ENCODE peak calls at places on chromosomes 4 and X, in ten cellular contexts. J is tibial artery; H is naive thymus-derived CD4-positive, alpha-beta T cell; M is adipocyte; I is lower lobe of right lung; S is left lung; Q is CD8-positive, alpha-beta T cell; N is suprapubic skin; G is effector memory CD4-positive, alpha-beta T cell; P is cardiac muscle cell. B is an unnamed sample.

GRCh38 chrX:11619426-11619825 is 46.3 kb downstream of the ARHGAP6 start:
- DNase-seq in Q (no peak), N (no peak), I (no peak), M (peak; percentile 40), G (no peak), P (no peak), H (no peak), S (no peak), J (no peak), B (no peak)

GRCh38 chr4:125123710-125124109 is 191.0 kb upstream of the FAT4 start:
- DNase-seq in Q (no peak), N (no peak), G (no peak), S (no peak), P (no peak), H (no peak), M (peak; percentile 81), I (no peak), J (no peak), B (no peak)

GRCh38 chr4:183101956-183102480 is 3.0 kb downstream of the WWC2 start:
- DNase-seq in G (no peak), I (no peak), P (no peak), M (no peak), Q (no peak), H (no peak), J (no peak), N (no peak), S (no peak), B (no peak)

GRCh38 chr4:143481361-143481760 is 32.1 kb upstream of the SMARCA5 start:
- DNase-seq in Q (no peak), J (no peak), M (no peak), S (no peak), H (no peak), N (no peak), P (no peak), I (no peak), G (no peak), B (no peak)

GRCh38 chr4:82561745-82562552 is at the start of gene TMEM150C:
- DNase-seq in I (no peak), S (no peak), J (no peak), G (no peak), P (peak; percentile 78), N (peak; percentile 59), M (peak; percentile 40), Q (no peak), H (no peak), B (peak; percentile 64)

GRCh38 chr4:79585330-79585729 is 177.3 kb upstream of the GK2 start:
- DNase-seq in N (no peak), Q (no peak), H (no peak), G (no peak), S (no peak), I (no peak), J (no peak), P (peak; percentile 7), M (no peak), B (no peak)

GRCh38 chrX:19133784-19134183 is 11.5 kb upstream of the ADGRG2 start:
- DNase-seq in I (no peak), H (no peak), M (no peak), Q (no peak), P (no peak), N (no peak), J (no peak), G (no peak), S (no peak), B (no peak)

GRCh38 chr4:105894570-105895323 is 524 bp upstream of the NPNT start:
- DNase-seq in M (peak; percentile 32), H (no peak), I (peak; percentile 74), J (no peak), G (no peak), Q (no peak), N (no peak), P (no peak), S (peak; percentile 68), B (no peak)

GRCh38 chrX:120647127-120647526 is 17.3 kb upstream of the C1GALT1C1 start:
- DNase-seq in G (no peak), J (no peak), H (no peak), Q (no peak), I (no peak), P (no peak), M (no peak), N (no peak), S (no peak), B (no peak)

DNA sequence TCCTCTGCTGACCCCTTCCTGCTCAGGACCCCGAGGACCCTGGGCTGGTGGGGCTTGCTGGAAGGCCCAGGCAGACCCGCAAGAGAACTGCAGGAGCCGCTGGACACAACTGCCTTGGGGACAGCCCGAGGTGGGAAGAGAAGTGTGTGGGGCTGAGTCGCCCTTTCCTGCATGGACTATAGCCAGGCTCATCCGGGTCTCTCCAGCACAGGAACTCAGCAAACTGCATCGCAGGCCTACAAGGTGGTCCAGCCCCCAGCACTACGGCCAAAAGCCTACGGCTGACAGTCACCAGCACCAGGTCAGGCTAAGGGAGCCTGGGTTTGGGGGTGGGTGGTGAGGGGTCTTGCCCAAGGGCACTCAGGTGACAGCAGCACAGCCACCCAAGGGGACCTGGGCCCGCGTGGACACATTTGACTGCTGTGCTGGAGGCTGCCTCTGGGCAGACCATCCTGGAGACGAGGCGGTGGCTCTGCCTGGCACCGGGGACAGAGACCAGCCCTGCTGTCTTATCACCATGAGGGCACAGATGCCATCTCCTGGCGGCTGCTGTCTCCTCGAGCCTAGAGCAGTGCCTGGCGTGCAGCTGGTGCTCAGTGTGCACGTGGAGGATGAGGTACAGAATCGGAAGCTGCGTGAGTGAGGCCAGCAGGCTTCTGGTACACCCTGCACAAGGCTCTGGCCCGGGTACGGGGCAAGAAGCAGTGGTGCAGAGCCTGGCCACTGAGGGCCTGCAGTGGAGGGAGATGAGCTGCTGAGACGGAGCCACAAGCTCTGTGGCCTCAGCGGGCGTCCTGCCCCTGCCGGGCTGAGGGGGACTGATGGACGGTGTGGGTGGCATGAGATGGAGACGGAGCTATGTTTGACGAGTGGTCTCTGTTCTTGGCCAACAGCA is 15.1 kb downstream of the LRPAP1 start:
- DNase-seq in G (no peak), M (no peak), S (peak; percentile 24), H (no peak), N (peak; percentile 50), I (peak; percentile 35), Q (no peak), P (no peak), J (no peak), B (peak; percentile 36)
- H3K36me3 ChIP-seq in G (peaks cover 94% of the 10 kb centered on the region), M (peaks cover 82% of the 10 kb centered on the region), S (peaks cover 3% of the 10 kb centered on the region), H (no peaks in the 10 kb centered on the region), N (peaks cover 100% of the 10 kb centered on the region), I (peaks cover 100% of the 10 kb centered on the region), Q (peaks cover 46% of the 10 kb centered on the region), P (peaks cover 46% of the 10 kb centered on the region), J (peaks cover 99% of the 10 kb centered on the region), B (peaks cover 6% of the 10 kb centered on the region)

DNA sequence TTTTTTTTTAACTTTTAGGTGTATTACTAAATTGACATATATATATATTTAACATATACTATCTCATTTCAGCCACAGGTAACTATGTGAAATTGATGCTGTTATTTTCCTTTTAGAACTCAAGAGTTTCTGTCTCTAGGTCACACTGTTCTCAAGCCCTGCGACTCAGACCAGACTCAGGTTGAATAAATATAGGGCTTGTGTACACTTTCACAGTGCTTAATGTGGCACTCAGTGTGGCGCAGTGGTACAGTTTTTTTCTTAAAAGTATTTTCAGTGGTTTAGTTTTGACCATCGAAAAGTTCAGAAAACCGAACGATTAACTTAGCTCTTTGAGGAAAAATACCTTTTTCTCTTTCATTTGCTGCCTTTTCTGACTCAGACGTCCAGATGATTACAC is 24.7 kb downstream of the PACRGL start:
- DNase-seq in S (no peak), M (no peak), H (no peak), N (no peak), G (no peak), J (no peak), I (no peak), P (no peak), Q (no peak), B (no peak)
- H3K36me3 ChIP-seq in S (no peaks in the 10 kb centered on the region), M (peaks cover 81% of the 10 kb centered on the region), H (no peaks in the 10 kb centered on the region), N (peaks cover 93% of the 10 kb centered on the region), G (peaks cover 34% of the 10 kb centered on the region), J (peaks cover 91% of the 10 kb centered on the region), I (peaks cover 85% of the 10 kb centered on the region), P (peaks cover 24% of the 10 kb centered on the region), Q (peaks cover 4% of the 10 kb centered on the region), B (peaks cover 16% of the 10 kb centered on the region)

GRCh38 chr4:87051121-87051713 is 116.4 kb downstream of the AFF1 start:
- DNase-seq in J (no peak), N (no peak), P (no peak), I (no peak), G (no peak), H (no peak), Q (no peak), M (peak; percentile 43), S (no peak), B (no peak)

GRCh38 chr4:87050596-87050995 is 115.8 kb downstream of the AFF1 start:
- DNase-seq in H (no peak), N (no peak), P (no peak), I (no peak), Q (no peak), G (no peak), S (no peak), M (no peak), J (peak; percentile 48), B (no peak)

GRCh38 chr4:87053802-87054767 is 119.3 kb downstream of the AFF1 start:
- DNase-seq in H (no peak), I (no peak), N (no peak), Q (no peak), P (no peak), S (no peak), J (no peak), G (no peak), M (no peak), B (no peak)

GRCh38 chr4:87053064-87053693 is 118.4 kb downstream of the AFF1 start:
- DNase-seq in H (no peak), S (no peak), I (no peak), Q (no peak), M (no peak), N (no peak), G (no peak), P (no peak), J (no peak), B (no peak)

DNA sequence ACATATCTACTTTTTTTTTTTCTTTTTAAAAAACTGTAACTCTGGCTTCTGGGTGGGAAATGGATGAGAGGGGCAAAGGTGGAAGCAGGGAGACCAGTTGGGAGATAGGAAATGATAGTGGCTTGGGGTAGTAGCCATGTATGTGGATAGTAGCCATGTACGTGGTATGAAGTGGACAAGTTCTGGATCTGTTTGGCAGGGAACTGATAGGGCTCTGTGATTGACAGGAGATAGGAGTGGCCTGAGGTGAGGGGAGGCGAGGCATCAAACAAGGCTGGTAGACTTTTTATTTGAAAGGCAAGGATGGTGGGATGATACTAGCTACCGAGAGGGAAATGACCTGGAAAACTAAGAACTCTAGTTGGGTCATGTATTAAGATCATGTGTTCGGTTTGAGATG is 117.8 kb downstream of the AFF1 start:
- DNase-seq in J (no peak), P (no peak), M (no peak), H (no peak), N (no peak), Q (no peak), I (no peak), G (no peak), S (no peak), B (no peak)
- H3K36me3 ChIP-seq in J (peaks cover 2% of the 10 kb centered on the region), P (peaks cover 1% of the 10 kb centered on the region), M (peaks cover 14% of the 10 kb centered on the region), H (no peaks in the 10 kb centered on the region), N (peaks cover 6% of the 10 kb centered on the region), Q (no peaks in the 10 kb centered on the region), I (peaks cover 13% of the 10 kb centered on the region), G (peaks cover 5% of the 10 kb centered on the region), S (no peaks in the 10 kb centered on the region), B (no peaks in the 10 kb centered on the region)

DNA sequence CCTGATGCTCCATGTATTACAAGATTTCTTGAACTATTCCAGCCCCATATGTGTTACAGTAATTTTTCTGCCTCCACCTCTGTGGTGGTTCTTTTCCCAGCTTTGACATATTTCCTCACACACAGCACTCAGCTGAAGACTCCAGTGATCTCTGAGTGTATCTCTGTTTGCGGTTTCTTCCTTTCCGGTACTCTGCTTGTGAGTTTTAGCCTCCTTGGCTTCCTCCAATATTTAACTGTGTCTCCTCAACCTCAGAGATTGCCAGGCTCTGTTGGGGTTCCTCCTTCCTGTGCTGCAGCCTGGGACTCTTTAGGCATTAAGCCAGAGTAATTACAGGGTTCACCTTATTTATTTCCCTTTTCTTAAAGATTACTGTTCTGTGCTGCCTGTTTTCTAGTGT is 73.2 kb downstream of the NFKB1 start:
- DNase-seq in N (no peak), H (no peak), I (no peak), J (no peak), S (no peak), M (no peak), P (no peak), Q (no peak), G (no peak), B (no peak)
- H3K36me3 ChIP-seq in N (peaks cover 36% of the 10 kb centered on the region), H (peaks cover 13% of the 10 kb centered on the region), I (peaks cover 28% of the 10 kb centered on the region), J (peaks cover 24% of the 10 kb centered on the region), S (no peaks in the 10 kb centered on the region), M (peaks cover 28% of the 10 kb centered on the region), P (no peaks in the 10 kb centered on the region), Q (peaks cover 14% of the 10 kb centered on the region), G (peaks cover 26% of the 10 kb centered on the region), B (no peaks in the 10 kb centered on the region)